ENCODE peak calls at places on chromosomes 13 and 19, in four cellular contexts. One of them, this sample, is unnamed.

GRCh38 chr19:2695288-2695866 is 7.1 kb downstream of the GNG7 start:
- DNase-seq in neural progenitor cell: no peak
- DNase-seq in PC-9: no peak
- DNase-seq in brain microvascular endothelial cell: no peak
- DNase-seq in this sample: no peak

GRCh38 chr19:35901055-35901644 is 810 bp upstream of the NFKBID start:
- DNase-seq in neural progenitor cell: no peak
- DNase-seq in PC-9: peak
- DNase-seq in brain microvascular endothelial cell: peak
- DNase-seq in this sample: no peak

GRCh38 chr13:100517706-100518105 is 70.9 kb downstream of the GGACT start:
- DNase-seq in neural progenitor cell: no peak
- DNase-seq in PC-9: no peak
- DNase-seq in brain microvascular endothelial cell: no peak
- DNase-seq in this sample: no peak

GRCh38 chr13:49481788-49482187 is 14.0 kb upstream of the PHF11 start:
- DNase-seq in neural progenitor cell: no peak
- DNase-seq in PC-9: no peak
- DNase-seq in brain microvascular endothelial cell: no peak
- DNase-seq in this sample: no peak

GRCh38 chr13:51999525-51999924 is 11.7 kb downstream of the ATP7B start:
- DNase-seq in neural progenitor cell: no peak
- DNase-seq in PC-9: no peak
- DNase-seq in brain microvascular endothelial cell: no peak
- DNase-seq in this sample: no peak

GRCh38 chr13:106619688-106620555 is 52.0 kb upstream of the ARGLU1 start:
- DNase-seq in neural progenitor cell: peak
- DNase-seq in PC-9: peak
- DNase-seq in brain microvascular endothelial cell: peak
- DNase-seq in this sample: peak

GRCh38 chr19:1162404-1163282 is 11.4 kb downstream of the SBNO2 start:
- DNase-seq in neural progenitor cell: no peak
- DNase-seq in PC-9: no peak
- DNase-seq in brain microvascular endothelial cell: no peak
- DNase-seq in this sample: no peak

GRCh38 chr19:56333506-56333905 is 18.9 kb upstream of the ZSCAN5A start:
- DNase-seq in neural progenitor cell: peak
- DNase-seq in PC-9: peak
- DNase-seq in brain microvascular endothelial cell: peak
- DNase-seq in this sample: no peak

GRCh38 chr13:49958321-49958720 is 22.2 kb upstream of the SPRYD7 start:
- DNase-seq in neural progenitor cell: peak
- DNase-seq in PC-9: no peak
- DNase-seq in brain microvascular endothelial cell: no peak
- DNase-seq in this sample: no peak

GRCh38 chr19:12331211-12331941 is 2.1 kb downstream of the ZNF563 start:
- DNase-seq in neural progenitor cell: peak
- DNase-seq in PC-9: no peak
- DNase-seq in brain microvascular endothelial cell: no peak
- DNase-seq in this sample: no peak

DNA sequence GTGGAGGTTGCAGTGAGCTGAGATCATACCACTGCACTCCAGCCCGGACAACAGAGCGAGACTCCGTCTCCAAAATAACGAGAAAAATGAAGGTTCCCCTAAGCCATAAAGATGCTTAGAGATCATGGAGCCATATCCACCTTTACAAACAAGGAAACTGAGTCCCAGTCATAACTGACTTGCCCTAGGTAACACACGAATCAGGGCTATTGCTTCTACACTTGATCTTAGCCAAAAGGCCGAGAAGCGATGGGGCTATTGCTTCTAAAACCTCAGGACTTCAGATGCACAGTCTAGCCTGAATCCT is 3.2 kb downstream of the DBP start:
- DNase-seq in neural progenitor cell: no peak
- DNase-seq in PC-9: no peak
- DNase-seq in brain microvascular endothelial cell: no peak
- DNase-seq in this sample: no peak
- H3K4me3 ChIP-seq in neural progenitor cell: peak
- H3K4me3 ChIP-seq in PC-9: peak
- H3K4me3 ChIP-seq in brain microvascular endothelial cell: no peak
- H3K4me3 ChIP-seq in this sample: peak

GRCh38 chr13:67943116-67943515 is 713.0 kb upstream of the PCDH9 start:
- DNase-seq in neural progenitor cell: no peak
- DNase-seq in PC-9: no peak
- DNase-seq in brain microvascular endothelial cell: no peak
- DNase-seq in this sample: no peak
- H3K4me3 ChIP-seq in neural progenitor cell: no peak
- H3K4me3 ChIP-seq in PC-9: no peak
- H3K4me3 ChIP-seq in brain microvascular endothelial cell: no peak
- H3K4me3 ChIP-seq in this sample: no peak

GRCh38 chr19:44756089-44756562 is 7.6 kb downstream of the BCL3 start:
- DNase-seq in neural progenitor cell: no peak
- DNase-seq in PC-9: no peak
- DNase-seq in brain microvascular endothelial cell: no peak
- DNase-seq in this sample: no peak

GRCh38 chr19:44757057-44757734 is 8.7 kb downstream of the BCL3 start:
- DNase-seq in neural progenitor cell: peak
- DNase-seq in PC-9: no peak
- DNase-seq in brain microvascular endothelial cell: no peak
- DNase-seq in this sample: no peak

GRCh38 chr19:44759083-44759804 is 10.7 kb downstream of the BCL3 start:
- DNase-seq in neural progenitor cell: no peak
- DNase-seq in PC-9: no peak
- DNase-seq in brain microvascular endothelial cell: no peak
- DNase-seq in this sample: no peak

GRCh38 chr19:44757735-44758505 is 9.4 kb downstream of the BCL3 start:
- DNase-seq in neural progenitor cell: peak
- DNase-seq in PC-9: no peak
- DNase-seq in brain microvascular endothelial cell: no peak
- DNase-seq in this sample: no peak

GRCh38 chr19:44758596-44758995 is 10.1 kb downstream of the BCL3 start:
- DNase-seq in neural progenitor cell: peak
- DNase-seq in PC-9: no peak
- DNase-seq in brain microvascular endothelial cell: no peak
- DNase-seq in this sample: no peak
- H3K4me3 ChIP-seq in neural progenitor cell: peak
- H3K4me3 ChIP-seq in PC-9: no peak
- H3K4me3 ChIP-seq in brain microvascular endothelial cell: peak
- H3K4me3 ChIP-seq in this sample: no peak

GRCh38 chr19:14368011-14368513 is 13.2 kb upstream of the ADGRE5 start:
- DNase-seq in neural progenitor cell: no peak
- DNase-seq in PC-9: no peak
- DNase-seq in brain microvascular endothelial cell: no peak
- DNase-seq in this sample: no peak
- H3K4me3 ChIP-seq in neural progenitor cell: no peak
- H3K4me3 ChIP-seq in PC-9: no peak
- H3K4me3 ChIP-seq in brain microvascular endothelial cell: no peak
- H3K4me3 ChIP-seq in this sample: no peak

DNA sequence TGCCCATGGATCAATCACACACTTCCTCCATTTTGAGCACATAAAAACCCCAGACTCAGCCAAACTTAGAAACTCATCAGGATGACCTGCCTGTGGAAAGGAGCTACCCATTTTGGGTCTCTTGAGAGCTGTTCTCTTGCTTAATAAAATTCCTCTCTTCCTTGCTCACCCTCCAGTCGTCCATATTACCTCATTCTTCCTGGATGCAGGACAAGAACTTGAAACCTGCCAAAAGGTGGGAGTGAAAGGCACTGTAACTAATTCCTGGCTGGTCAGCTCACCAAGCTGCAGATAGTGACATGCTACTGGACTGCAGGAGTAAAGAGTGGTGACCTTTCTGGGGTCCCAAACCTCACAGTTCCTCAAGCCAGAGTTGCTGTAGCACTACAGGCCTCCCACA is 20.2 kb downstream of the LIG4 start:
- DNase-seq in neural progenitor cell: no peak
- DNase-seq in PC-9: no peak
- DNase-seq in brain microvascular endothelial cell: no peak
- DNase-seq in this sample: no peak
- H3K4me3 ChIP-seq in neural progenitor cell: no peak
- H3K4me3 ChIP-seq in PC-9: no peak
- H3K4me3 ChIP-seq in brain microvascular endothelial cell: no peak
- H3K4me3 ChIP-seq in this sample: no peak

DNA sequence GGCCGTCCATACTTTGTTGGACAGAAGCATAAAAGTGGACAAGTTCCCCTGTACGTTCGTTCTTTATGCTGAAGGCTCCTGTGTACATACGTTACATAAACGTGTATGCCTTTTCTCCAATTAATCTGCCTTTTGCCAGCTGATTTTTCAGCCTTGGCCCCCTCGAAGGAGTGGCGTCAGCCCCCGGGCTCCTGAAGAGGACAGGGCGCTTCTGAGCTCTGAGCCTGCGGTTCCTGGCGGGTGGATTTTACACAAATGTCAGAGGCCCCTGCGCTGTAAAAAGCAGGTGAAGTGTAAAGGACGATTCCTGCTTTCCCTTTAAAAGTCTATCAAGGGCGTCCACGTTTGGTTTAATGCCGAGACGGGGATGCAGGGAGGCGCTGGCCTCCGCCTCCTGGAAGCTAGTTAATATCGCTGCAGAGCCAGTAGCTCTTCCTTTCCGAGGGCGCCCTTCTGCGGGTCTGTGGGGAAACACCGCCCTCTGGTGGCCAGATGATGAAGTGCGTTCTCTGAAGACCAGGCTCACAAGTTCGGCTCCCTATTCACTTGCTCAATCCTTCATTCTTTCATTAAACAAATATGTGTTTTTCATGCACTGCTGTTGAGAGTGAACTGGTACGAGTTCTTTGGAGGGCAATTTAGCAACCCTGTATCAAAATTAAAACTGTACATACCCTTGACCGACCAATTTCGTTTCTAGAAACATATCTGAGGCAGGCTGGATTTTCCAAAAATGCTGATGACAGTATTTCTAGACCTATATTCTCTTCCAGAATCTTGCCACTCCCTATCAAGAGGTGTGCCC is 62.0 kb downstream of the GPR12 start:
- DNase-seq in neural progenitor cell: peak
- DNase-seq in PC-9: peak
- DNase-seq in brain microvascular endothelial cell: peak
- DNase-seq in this sample: peak
- H3K4me3 ChIP-seq in neural progenitor cell: no peak
- H3K4me3 ChIP-seq in PC-9: no peak
- H3K4me3 ChIP-seq in brain microvascular endothelial cell: peak
- H3K4me3 ChIP-seq in this sample: no peak

GRCh38 chr19:11261431-11261901 is 858 bp downstream of the DOCK6 start:
- DNase-seq in neural progenitor cell: peak
- DNase-seq in PC-9: no peak
- DNase-seq in brain microvascular endothelial cell: no peak
- DNase-seq in this sample: no peak
- H3K4me3 ChIP-seq in neural progenitor cell: peak
- H3K4me3 ChIP-seq in PC-9: peak
- H3K4me3 ChIP-seq in brain microvascular endothelial cell: peak
- H3K4me3 ChIP-seq in this sample: peak